ENCODE peak calls at places on chromosomes 12 and 14, in nine cellular contexts. One of them, this sample, is unnamed.

GRCh38 chr12:38811814-38812356 is 93.5 kb downstream of the CPNE8 start:
- DNase-seq in H4: no peak
- DNase-seq in left ventricle myocardium superior: no peak
- DNase-seq in Karpas-422: no peak
- DNase-seq in GM19239: no peak
- DNase-seq in GM18507: no peak
- DNase-seq in activated CD8-positive, alpha-beta memory T cell treated with anti-CD3 and anti-CD28 coated beads for 1 hour: no peak
- DNase-seq in brain microvascular endothelial cell: no peak
- DNase-seq in glutamatergic neuron: no peak
- DNase-seq in this sample: no peak

GRCh38 chr12:108643941-108644742 is 10.4 kb upstream of the SELPLG start:
- DNase-seq in Karpas-422: no peak
- DNase-seq in GM19239: no peak
- DNase-seq in activated CD8-positive, alpha-beta memory T cell treated with anti-CD3 and anti-CD28 coated beads for 1 hour: no peak
- DNase-seq in brain microvascular endothelial cell: no peak
- DNase-seq in H4: no peak
- DNase-seq in GM18507: no peak
- DNase-seq in left ventricle myocardium superior: peak
- DNase-seq in glutamatergic neuron: no peak
- DNase-seq in this sample: peak

GRCh38 chr12:65832217-65832616 is 7.9 kb downstream of the HMGA2 start:
- DNase-seq in activated CD8-positive, alpha-beta memory T cell treated with anti-CD3 and anti-CD28 coated beads for 1 hour: no peak
- DNase-seq in brain microvascular endothelial cell: no peak
- DNase-seq in left ventricle myocardium superior: no peak
- DNase-seq in glutamatergic neuron: no peak
- DNase-seq in Karpas-422: no peak
- DNase-seq in GM19239: no peak
- DNase-seq in GM18507: no peak
- DNase-seq in H4: no peak
- DNase-seq in this sample: no peak

GRCh38 chr14:63394856-63395255 is 76.1 kb upstream of the GPHB5 start:
- DNase-seq in Karpas-422: no peak
- DNase-seq in brain microvascular endothelial cell: no peak
- DNase-seq in GM18507: no peak
- DNase-seq in activated CD8-positive, alpha-beta memory T cell treated with anti-CD3 and anti-CD28 coated beads for 1 hour: no peak
- DNase-seq in GM19239: no peak
- DNase-seq in glutamatergic neuron: no peak
- DNase-seq in left ventricle myocardium superior: no peak
- DNase-seq in H4: no peak
- DNase-seq in this sample: no peak

GRCh38 chr14:96267916-96268315 is 11.9 kb downstream of the BDKRB1 start:
- DNase-seq in Karpas-422: no peak
- DNase-seq in GM19239: no peak
- DNase-seq in activated CD8-positive, alpha-beta memory T cell treated with anti-CD3 and anti-CD28 coated beads for 1 hour: no peak
- DNase-seq in glutamatergic neuron: no peak
- DNase-seq in left ventricle myocardium superior: no peak
- DNase-seq in H4: no peak
- DNase-seq in brain microvascular endothelial cell: no peak
- DNase-seq in GM18507: no peak
- DNase-seq in this sample: no peak

GRCh38 chr12:122884091-122884826 is 11.7 kb downstream of the VPS37B start:
- DNase-seq in GM19239: no peak
- DNase-seq in brain microvascular endothelial cell: no peak
- DNase-seq in glutamatergic neuron: no peak
- DNase-seq in H4: no peak
- DNase-seq in GM18507: no peak
- DNase-seq in activated CD8-positive, alpha-beta memory T cell treated with anti-CD3 and anti-CD28 coated beads for 1 hour: no peak
- DNase-seq in Karpas-422: no peak
- DNase-seq in left ventricle myocardium superior: no peak
- DNase-seq in this sample: no peak

GRCh38 chr14:28975084-28975483 is 208.5 kb downstream of the FOXG1 start:
- DNase-seq in left ventricle myocardium superior: no peak
- DNase-seq in H4: no peak
- DNase-seq in GM19239: no peak
- DNase-seq in brain microvascular endothelial cell: no peak
- DNase-seq in Karpas-422: no peak
- DNase-seq in GM18507: no peak
- DNase-seq in glutamatergic neuron: no peak
- DNase-seq in activated CD8-positive, alpha-beta memory T cell treated with anti-CD3 and anti-CD28 coated beads for 1 hour: no peak
- DNase-seq in this sample: no peak

GRCh38 chr12:20063116-20063515 is 305.2 kb upstream of the PDE3A start:
- DNase-seq in GM19239: no peak
- DNase-seq in Karpas-422: no peak
- DNase-seq in H4: no peak
- DNase-seq in left ventricle myocardium superior: no peak
- DNase-seq in GM18507: no peak
- DNase-seq in glutamatergic neuron: no peak
- DNase-seq in brain microvascular endothelial cell: peak
- DNase-seq in activated CD8-positive, alpha-beta memory T cell treated with anti-CD3 and anti-CD28 coated beads for 1 hour: no peak
- DNase-seq in this sample: no peak

GRCh38 chr14:58216544-58216943 is 16.6 kb downstream of the ACTR10 start:
- DNase-seq in Karpas-422: no peak
- DNase-seq in brain microvascular endothelial cell: no peak
- DNase-seq in activated CD8-positive, alpha-beta memory T cell treated with anti-CD3 and anti-CD28 coated beads for 1 hour: no peak
- DNase-seq in GM18507: no peak
- DNase-seq in left ventricle myocardium superior: no peak
- DNase-seq in glutamatergic neuron: no peak
- DNase-seq in GM19239: no peak
- DNase-seq in H4: no peak
- DNase-seq in this sample: no peak

GRCh38 chr14:67650694-67651093 is 23.7 kb downstream of the VTI1B start:
- DNase-seq in GM19239: no peak
- DNase-seq in Karpas-422: no peak
- DNase-seq in GM18507: no peak
- DNase-seq in activated CD8-positive, alpha-beta memory T cell treated with anti-CD3 and anti-CD28 coated beads for 1 hour: no peak
- DNase-seq in H4: no peak
- DNase-seq in brain microvascular endothelial cell: peak
- DNase-seq in glutamatergic neuron: no peak
- DNase-seq in left ventricle myocardium superior: no peak
- DNase-seq in this sample: no peak

GRCh38 chr14:34713681-34714319 is 593 bp downstream of the CFL2 start:
- DNase-seq in Karpas-422: peak
- DNase-seq in H4: peak
- DNase-seq in GM19239: no peak
- DNase-seq in left ventricle myocardium superior: peak
- DNase-seq in GM18507: no peak
- DNase-seq in glutamatergic neuron: peak
- DNase-seq in activated CD8-positive, alpha-beta memory T cell treated with anti-CD3 and anti-CD28 coated beads for 1 hour: no peak
- DNase-seq in brain microvascular endothelial cell: peak
- DNase-seq in this sample: peak

GRCh38 chr12:45203767-45204166 is 12.1 kb upstream of the ANO6 start:
- DNase-seq in GM18507: no peak
- DNase-seq in H4: no peak
- DNase-seq in glutamatergic neuron: no peak
- DNase-seq in activated CD8-positive, alpha-beta memory T cell treated with anti-CD3 and anti-CD28 coated beads for 1 hour: no peak
- DNase-seq in Karpas-422: no peak
- DNase-seq in left ventricle myocardium superior: no peak
- DNase-seq in brain microvascular endothelial cell: no peak
- DNase-seq in GM19239: no peak
- DNase-seq in this sample: no peak

GRCh38 chr12:84920331-84920730 is 7.7 kb upstream of the SLC6A15 start:
- DNase-seq in GM19239: no peak
- DNase-seq in left ventricle myocardium superior: no peak
- DNase-seq in H4: no peak
- DNase-seq in GM18507: no peak
- DNase-seq in Karpas-422: no peak
- DNase-seq in glutamatergic neuron: no peak
- DNase-seq in brain microvascular endothelial cell: peak
- DNase-seq in activated CD8-positive, alpha-beta memory T cell treated with anti-CD3 and anti-CD28 coated beads for 1 hour: no peak
- DNase-seq in this sample: no peak

GRCh38 chr12:54195736-54196347 is 7.1 kb upstream of the SMUG1 start:
- DNase-seq in activated CD8-positive, alpha-beta memory T cell treated with anti-CD3 and anti-CD28 coated beads for 1 hour: no peak
- DNase-seq in H4: peak
- DNase-seq in GM18507: no peak
- DNase-seq in brain microvascular endothelial cell: peak
- DNase-seq in glutamatergic neuron: no peak
- DNase-seq in GM19239: no peak
- DNase-seq in Karpas-422: peak
- DNase-seq in left ventricle myocardium superior: no peak
- DNase-seq in this sample: no peak

GRCh38 chr12:127599441-127599840 is 667.5 kb upstream of the TMEM132C start:
- DNase-seq in brain microvascular endothelial cell: no peak
- DNase-seq in GM19239: no peak
- DNase-seq in glutamatergic neuron: peak
- DNase-seq in H4: no peak
- DNase-seq in left ventricle myocardium superior: no peak
- DNase-seq in Karpas-422: no peak
- DNase-seq in activated CD8-positive, alpha-beta memory T cell treated with anti-CD3 and anti-CD28 coated beads for 1 hour: no peak
- DNase-seq in GM18507: no peak
- DNase-seq in this sample: no peak

GRCh38 chr14:73977896-73978295 is 27.8 kb downstream of the COQ6 start:
- DNase-seq in GM18507: no peak
- DNase-seq in H4: peak
- DNase-seq in GM19239: no peak
- DNase-seq in Karpas-422: no peak
- DNase-seq in left ventricle myocardium superior: no peak
- DNase-seq in brain microvascular endothelial cell: peak
- DNase-seq in glutamatergic neuron: no peak
- DNase-seq in activated CD8-positive, alpha-beta memory T cell treated with anti-CD3 and anti-CD28 coated beads for 1 hour: no peak
- DNase-seq in this sample: no peak

GRCh38 chr12:91877022-91877421 is 268.6 kb downstream of the BTG1 start:
- DNase-seq in GM19239: peak
- DNase-seq in GM18507: no peak
- DNase-seq in brain microvascular endothelial cell: peak
- DNase-seq in H4: peak
- DNase-seq in Karpas-422: no peak
- DNase-seq in activated CD8-positive, alpha-beta memory T cell treated with anti-CD3 and anti-CD28 coated beads for 1 hour: peak
- DNase-seq in glutamatergic neuron: peak
- DNase-seq in left ventricle myocardium superior: no peak
- DNase-seq in this sample: peak

GRCh38 chr12:116411977-116412376 is 134.5 kb upstream of the MED13L start:
- DNase-seq in GM18507: no peak
- DNase-seq in H4: no peak
- DNase-seq in left ventricle myocardium superior: no peak
- DNase-seq in Karpas-422: no peak
- DNase-seq in glutamatergic neuron: no peak
- DNase-seq in brain microvascular endothelial cell: no peak
- DNase-seq in GM19239: no peak
- DNase-seq in activated CD8-positive, alpha-beta memory T cell treated with anti-CD3 and anti-CD28 coated beads for 1 hour: no peak
- DNase-seq in this sample: no peak

GRCh38 chr12:99553461-99553860 is 94.1 kb upstream of the GARIN6 start:
- DNase-seq in brain microvascular endothelial cell: no peak
- DNase-seq in GM19239: no peak
- DNase-seq in H4: no peak
- DNase-seq in GM18507: no peak
- DNase-seq in activated CD8-positive, alpha-beta memory T cell treated with anti-CD3 and anti-CD28 coated beads for 1 hour: no peak
- DNase-seq in Karpas-422: no peak
- DNase-seq in left ventricle myocardium superior: no peak
- DNase-seq in glutamatergic neuron: no peak
- DNase-seq in this sample: no peak

GRCh38 chr14:31752867-31753661 is 191.9 kb downstream of the NUBPL start:
- DNase-seq in Karpas-422: no peak
- DNase-seq in brain microvascular endothelial cell: no peak
- DNase-seq in H4: no peak
- DNase-seq in activated CD8-positive, alpha-beta memory T cell treated with anti-CD3 and anti-CD28 coated beads for 1 hour: no peak
- DNase-seq in GM18507: no peak
- DNase-seq in left ventricle myocardium superior: no peak
- DNase-seq in glutamatergic neuron: no peak
- DNase-seq in GM19239: no peak
- DNase-seq in this sample: no peak

GRCh38 chr12:117069926-117070900 is 29.0 kb downstream of the TESC start:
- DNase-seq in left ventricle myocardium superior: peak
- DNase-seq in GM19239: no peak
- DNase-seq in Karpas-422: no peak
- DNase-seq in activated CD8-positive, alpha-beta memory T cell treated with anti-CD3 and anti-CD28 coated beads for 1 hour: no peak
- DNase-seq in brain microvascular endothelial cell: no peak
- DNase-seq in GM18507: no peak
- DNase-seq in glutamatergic neuron: peak
- DNase-seq in H4: no peak
- DNase-seq in this sample: no peak

GRCh38 chr12:103667129-103667528 is 80.1 kb downstream of the STAB2 start:
- DNase-seq in left ventricle myocardium superior: no peak
- DNase-seq in GM19239: no peak
- DNase-seq in glutamatergic neuron: no peak
- DNase-seq in brain microvascular endothelial cell: no peak
- DNase-seq in Karpas-422: no peak
- DNase-seq in GM18507: no peak
- DNase-seq in H4: no peak
- DNase-seq in activated CD8-positive, alpha-beta memory T cell treated with anti-CD3 and anti-CD28 coated beads for 1 hour: no peak
- DNase-seq in this sample: no peak

GRCh38 chr14:44847910-44848309 is 113.8 kb downstream of the KLHL28 start:
- DNase-seq in activated CD8-positive, alpha-beta memory T cell treated with anti-CD3 and anti-CD28 coated beads for 1 hour: no peak
- DNase-seq in GM19239: no peak
- DNase-seq in Karpas-422: no peak
- DNase-seq in GM18507: no peak
- DNase-seq in brain microvascular endothelial cell: no peak
- DNase-seq in H4: no peak
- DNase-seq in glutamatergic neuron: no peak
- DNase-seq in left ventricle myocardium superior: no peak
- DNase-seq in this sample: no peak

GRCh38 chr12:50992814-50993213 is 33.4 kb downstream of the SLC11A2 start:
- DNase-seq in H4: no peak
- DNase-seq in left ventricle myocardium superior: peak
- DNase-seq in glutamatergic neuron: no peak
- DNase-seq in GM19239: no peak
- DNase-seq in brain microvascular endothelial cell: no peak
- DNase-seq in Karpas-422: no peak
- DNase-seq in activated CD8-positive, alpha-beta memory T cell treated with anti-CD3 and anti-CD28 coated beads for 1 hour: no peak
- DNase-seq in GM18507: no peak
- DNase-seq in this sample: no peak

GRCh38 chr12:121532503-121533390 is 48.1 kb downstream of the KDM2B start:
- DNase-seq in brain microvascular endothelial cell: no peak
- DNase-seq in GM18507: no peak
- DNase-seq in Karpas-422: no peak
- DNase-seq in H4: no peak
- DNase-seq in left ventricle myocardium superior: no peak
- DNase-seq in GM19239: no peak
- DNase-seq in glutamatergic neuron: no peak
- DNase-seq in activated CD8-positive, alpha-beta memory T cell treated with anti-CD3 and anti-CD28 coated beads for 1 hour: no peak
- DNase-seq in this sample: no peak

GRCh38 chr14:105399441-105399775 is 1.1 kb downstream of the TEX22 start:
- DNase-seq in brain microvascular endothelial cell: no peak
- DNase-seq in activated CD8-positive, alpha-beta memory T cell treated with anti-CD3 and anti-CD28 coated beads for 1 hour: no peak
- DNase-seq in glutamatergic neuron: no peak
- DNase-seq in GM18507: no peak
- DNase-seq in left ventricle myocardium superior: no peak
- DNase-seq in Karpas-422: no peak
- DNase-seq in H4: no peak
- DNase-seq in GM19239: no peak
- DNase-seq in this sample: no peak

GRCh38 chr12:25252946-25253345 is 2.2 kb upstream of the KRAS start:
- DNase-seq in Karpas-422: peak
- DNase-seq in GM19239: no peak
- DNase-seq in activated CD8-positive, alpha-beta memory T cell treated with anti-CD3 and anti-CD28 coated beads for 1 hour: no peak
- DNase-seq in H4: no peak
- DNase-seq in brain microvascular endothelial cell: no peak
- DNase-seq in glutamatergic neuron: no peak
- DNase-seq in GM18507: no peak
- DNase-seq in left ventricle myocardium superior: no peak
- DNase-seq in this sample: no peak

GRCh38 chr12:153080-153746 is 60.7 kb downstream of the SLC6A12 start:
- DNase-seq in activated CD8-positive, alpha-beta memory T cell treated with anti-CD3 and anti-CD28 coated beads for 1 hour: no peak
- DNase-seq in left ventricle myocardium superior: peak
- DNase-seq in glutamatergic neuron: peak
- DNase-seq in brain microvascular endothelial cell: peak
- DNase-seq in GM18507: peak
- DNase-seq in Karpas-422: peak
- DNase-seq in H4: peak
- DNase-seq in GM19239: peak
- DNase-seq in this sample: peak

GRCh38 chr14:22887260-22887989 is 4.4 kb downstream of the REM2 start:
- DNase-seq in left ventricle myocardium superior: no peak
- DNase-seq in brain microvascular endothelial cell: peak
- DNase-seq in activated CD8-positive, alpha-beta memory T cell treated with anti-CD3 and anti-CD28 coated beads for 1 hour: no peak
- DNase-seq in glutamatergic neuron: peak
- DNase-seq in H4: peak
- DNase-seq in GM18507: no peak
- DNase-seq in GM19239: peak
- DNase-seq in Karpas-422: peak
- DNase-seq in this sample: no peak

GRCh38 chr12:99026332-99027116 is 381.4 kb downstream of the APAF1 start:
- DNase-seq in GM18507: no peak
- DNase-seq in Karpas-422: peak
- DNase-seq in activated CD8-positive, alpha-beta memory T cell treated with anti-CD3 and anti-CD28 coated beads for 1 hour: no peak
- DNase-seq in brain microvascular endothelial cell: no peak
- DNase-seq in glutamatergic neuron: no peak
- DNase-seq in left ventricle myocardium superior: no peak
- DNase-seq in GM19239: no peak
- DNase-seq in H4: no peak
- DNase-seq in this sample: no peak

GRCh38 chr12:130916251-130916911 is 37.3 kb upstream of the ADGRD1 start:
- DNase-seq in H4: peak
- DNase-seq in left ventricle myocardium superior: peak
- DNase-seq in glutamatergic neuron: peak
- DNase-seq in GM19239: peak
- DNase-seq in GM18507: peak
- DNase-seq in Karpas-422: peak
- DNase-seq in activated CD8-positive, alpha-beta memory T cell treated with anti-CD3 and anti-CD28 coated beads for 1 hour: no peak
- DNase-seq in brain microvascular endothelial cell: peak
- DNase-seq in this sample: peak

This sample was measured in psoas muscle.